ENCODE peak calls at places on chromosomes 13 and 19, in seven cellular contexts. One of them, this sample, is unnamed.

GRCh38 chr13:24709186-24709913 is 29.1 kb downstream of the ATP12A start:
- DNase-seq in GM12864: no peak
- DNase-seq in AG04449: no peak
- DNase-seq in heart left ventricle: no peak
- DNase-seq in mucosa of descending colon: no peak
- DNase-seq in astrocyte: no peak
- DNase-seq in colonic mucosa: no peak
- DNase-seq in this sample: no peak

GRCh38 chr13:112690242-112690943 is 555 bp downstream of the ATP11A start:
- DNase-seq in heart left ventricle: peak
- DNase-seq in mucosa of descending colon: peak
- DNase-seq in colonic mucosa: peak
- DNase-seq in GM12864: no peak
- DNase-seq in astrocyte: peak
- DNase-seq in AG04449: no peak
- DNase-seq in this sample: no peak

GRCh38 chr13:27171244-27171829 is at the start of gene USP12:
- DNase-seq in mucosa of descending colon: peak
- DNase-seq in astrocyte: no peak
- DNase-seq in GM12864: no peak
- DNase-seq in AG04449: no peak
- DNase-seq in heart left ventricle: peak
- DNase-seq in colonic mucosa: no peak
- DNase-seq in this sample: no peak

GRCh38 chr19:58555920-58556632 is 1.2 kb upstream of the CHMP2A start:
- DNase-seq in GM12864: no peak
- DNase-seq in heart left ventricle: peak
- DNase-seq in mucosa of descending colon: peak
- DNase-seq in astrocyte: no peak
- DNase-seq in AG04449: no peak
- DNase-seq in colonic mucosa: peak
- DNase-seq in this sample: no peak

GRCh38 chr13:20518652-20519051 is 7.0 kb downstream of the CRYL1 start:
- DNase-seq in astrocyte: no peak
- DNase-seq in heart left ventricle: no peak
- DNase-seq in GM12864: no peak
- DNase-seq in colonic mucosa: no peak
- DNase-seq in mucosa of descending colon: no peak
- DNase-seq in AG04449: no peak
- DNase-seq in this sample: no peak

GRCh38 chr19:17966497-17967257 is at the start of gene KCNN1:
- DNase-seq in astrocyte: no peak
- DNase-seq in AG04449: no peak
- DNase-seq in GM12864: no peak
- DNase-seq in mucosa of descending colon: no peak
- DNase-seq in colonic mucosa: no peak
- DNase-seq in heart left ventricle: no peak
- DNase-seq in this sample: no peak

GRCh38 chr13:27533155-27533643 is 82.8 kb upstream of the MTIF3 start:
- DNase-seq in astrocyte: peak
- DNase-seq in mucosa of descending colon: peak
- DNase-seq in AG04449: no peak
- DNase-seq in colonic mucosa: peak
- DNase-seq in GM12864: no peak
- DNase-seq in heart left ventricle: peak
- DNase-seq in this sample: no peak

GRCh38 chr19:35533822-35534521 is 716 bp downstream of the GAPDHS start:
- DNase-seq in colonic mucosa: no peak
- DNase-seq in AG04449: no peak
- DNase-seq in GM12864: no peak
- DNase-seq in astrocyte: no peak
- DNase-seq in heart left ventricle: peak
- DNase-seq in mucosa of descending colon: peak
- DNase-seq in this sample: no peak

GRCh38 chr13:50081106-50081898 is 66.1 kb downstream of the KCNRG start:
- DNase-seq in colonic mucosa: peak
- DNase-seq in mucosa of descending colon: peak
- DNase-seq in astrocyte: no peak
- DNase-seq in heart left ventricle: peak
- DNase-seq in GM12864: no peak
- DNase-seq in AG04449: no peak
- DNase-seq in this sample: no peak

GRCh38 chr19:51514866-51515481 is 13.4 kb upstream of the SIGLEC12 start:
- DNase-seq in colonic mucosa: no peak
- DNase-seq in GM12864: peak
- DNase-seq in AG04449: peak
- DNase-seq in mucosa of descending colon: no peak
- DNase-seq in heart left ventricle: no peak
- DNase-seq in astrocyte: peak
- DNase-seq in this sample: peak

GRCh38 chr19:3572855-3573161 is at the start of gene HMG20B:
- DNase-seq in AG04449: no peak
- DNase-seq in heart left ventricle: no peak
- DNase-seq in astrocyte: no peak
- DNase-seq in colonic mucosa: no peak
- DNase-seq in GM12864: no peak
- DNase-seq in mucosa of descending colon: no peak
- DNase-seq in this sample: no peak

GRCh38 chr13:34174671-34175145 is 356.8 kb downstream of the RFC3 start:
- DNase-seq in colonic mucosa: no peak
- DNase-seq in mucosa of descending colon: no peak
- DNase-seq in heart left ventricle: no peak
- DNase-seq in astrocyte: no peak
- DNase-seq in AG04449: peak
- DNase-seq in GM12864: no peak
- DNase-seq in this sample: no peak

GRCh38 chr13:30292325-30292724 is 15.0 kb downstream of the KATNAL1 start:
- DNase-seq in AG04449: no peak
- DNase-seq in astrocyte: no peak
- DNase-seq in colonic mucosa: no peak
- DNase-seq in GM12864: no peak
- DNase-seq in mucosa of descending colon: no peak
- DNase-seq in heart left ventricle: no peak
- DNase-seq in this sample: no peak

GRCh38 chr13:89748716-89749115 is 1598.8 kb upstream of the MIR17HG start:
- DNase-seq in AG04449: no peak
- DNase-seq in colonic mucosa: no peak
- DNase-seq in heart left ventricle: no peak
- DNase-seq in GM12864: no peak
- DNase-seq in mucosa of descending colon: no peak
- DNase-seq in astrocyte: peak
- DNase-seq in this sample: no peak

GRCh38 chr19:51978882-51979281 is 7.8 kb downstream of the ZNF350 start:
- DNase-seq in AG04449: no peak
- DNase-seq in heart left ventricle: no peak
- DNase-seq in astrocyte: no peak
- DNase-seq in colonic mucosa: no peak
- DNase-seq in mucosa of descending colon: no peak
- DNase-seq in GM12864: no peak
- DNase-seq in this sample: no peak

GRCh38 chr19:11659612-11660011 is 62.3 kb downstream of the ZNF627 start:
- DNase-seq in mucosa of descending colon: no peak
- DNase-seq in heart left ventricle: no peak
- DNase-seq in GM12864: no peak
- DNase-seq in AG04449: no peak
- DNase-seq in colonic mucosa: no peak
- DNase-seq in astrocyte: no peak
- DNase-seq in this sample: no peak

GRCh38 chr13:47990427-47990826 is 10.6 kb downstream of the SUCLA2 start:
- DNase-seq in mucosa of descending colon: no peak
- DNase-seq in AG04449: no peak
- DNase-seq in colonic mucosa: no peak
- DNase-seq in GM12864: no peak
- DNase-seq in heart left ventricle: no peak
- DNase-seq in astrocyte: no peak
- DNase-seq in this sample: no peak

GRCh38 chr19:42540071-42540553 is 11.8 kb upstream of the CEACAM1 start:
- DNase-seq in astrocyte: no peak
- DNase-seq in heart left ventricle: no peak
- DNase-seq in GM12864: no peak
- DNase-seq in AG04449: no peak
- DNase-seq in colonic mucosa: no peak
- DNase-seq in mucosa of descending colon: no peak
- DNase-seq in this sample: no peak
- H3K4me3 ChIP-seq in astrocyte: no peak
- H3K4me3 ChIP-seq in heart left ventricle: no peak
- H3K4me3 ChIP-seq in GM12864: no peak
- H3K4me3 ChIP-seq in AG04449: no peak
- H3K4me3 ChIP-seq in colonic mucosa: no peak
- H3K4me3 ChIP-seq in mucosa of descending colon: no peak
- H3K4me3 ChIP-seq in this sample: no peak

GRCh38 chr19:41994521-41994971 is 516 bp upstream of the ATP1A3 start:
- DNase-seq in AG04449: no peak
- DNase-seq in mucosa of descending colon: no peak
- DNase-seq in colonic mucosa: no peak
- DNase-seq in astrocyte: no peak
- DNase-seq in heart left ventricle: no peak
- DNase-seq in GM12864: no peak
- DNase-seq in this sample: no peak
- TF ChIP-seq CTCF in AG04449: no peak
- TF ChIP-seq CTCF in mucosa of descending colon: no peak
- TF ChIP-seq CTCF in colonic mucosa: no peak
- TF ChIP-seq CTCF in astrocyte: no peak
- TF ChIP-seq CTCF in heart left ventricle: no peak
- TF ChIP-seq CTCF in GM12864: no peak
- TF ChIP-seq CTCF in this sample: no peak

GRCh38 chr13:111202745-111203144 is 87.6 kb downstream of the ARHGEF7 start:
- DNase-seq in colonic mucosa: no peak
- DNase-seq in heart left ventricle: no peak
- DNase-seq in AG04449: peak
- DNase-seq in astrocyte: peak
- DNase-seq in mucosa of descending colon: no peak
- DNase-seq in GM12864: no peak
- DNase-seq in this sample: peak
- H3K4me3 ChIP-seq in colonic mucosa: no peak
- H3K4me3 ChIP-seq in heart left ventricle: no peak
- H3K4me3 ChIP-seq in AG04449: no peak
- H3K4me3 ChIP-seq in astrocyte: peak
- H3K4me3 ChIP-seq in mucosa of descending colon: no peak
- H3K4me3 ChIP-seq in GM12864: no peak
- H3K4me3 ChIP-seq in this sample: peak

GRCh38 chr19:30093966-30094770 is 152.1 kb downstream of the URI1 start:
- DNase-seq in AG04449: no peak
- DNase-seq in heart left ventricle: no peak
- DNase-seq in GM12864: no peak
- DNase-seq in mucosa of descending colon: no peak
- DNase-seq in colonic mucosa: no peak
- DNase-seq in astrocyte: no peak
- DNase-seq in this sample: no peak
- TF ChIP-seq CTCF in AG04449: no peak
- TF ChIP-seq CTCF in heart left ventricle: no peak
- TF ChIP-seq CTCF in GM12864: no peak
- TF ChIP-seq CTCF in mucosa of descending colon: no peak
- TF ChIP-seq CTCF in colonic mucosa: no peak
- TF ChIP-seq CTCF in astrocyte: no peak
- TF ChIP-seq CTCF in this sample: no peak

GRCh38 chr19:2270157-2270571 is 11.8 kb downstream of the PEAK3 start:
- DNase-seq in astrocyte: no peak
- DNase-seq in heart left ventricle: peak
- DNase-seq in AG04449: no peak
- DNase-seq in mucosa of descending colon: peak
- DNase-seq in colonic mucosa: peak
- DNase-seq in GM12864: no peak
- DNase-seq in this sample: no peak

GRCh38 chr19:2268861-2269243 is 12.6 kb upstream of the JSRP1 start:
- DNase-seq in AG04449: no peak
- DNase-seq in astrocyte: no peak
- DNase-seq in colonic mucosa: no peak
- DNase-seq in mucosa of descending colon: no peak
- DNase-seq in GM12864: no peak
- DNase-seq in heart left ventricle: no peak
- DNase-seq in this sample: no peak

GRCh38 chr19:2270572-2271515 is 11.1 kb downstream of the PEAK3 start:
- DNase-seq in GM12864: no peak
- DNase-seq in AG04449: no peak
- DNase-seq in colonic mucosa: peak
- DNase-seq in heart left ventricle: peak
- DNase-seq in mucosa of descending colon: peak
- DNase-seq in astrocyte: peak
- DNase-seq in this sample: no peak

GRCh38 chr19:2268480-2268830 is 12.2 kb upstream of the JSRP1 start:
- DNase-seq in mucosa of descending colon: no peak
- DNase-seq in colonic mucosa: no peak
- DNase-seq in AG04449: no peak
- DNase-seq in heart left ventricle: no peak
- DNase-seq in astrocyte: no peak
- DNase-seq in GM12864: no peak
- DNase-seq in this sample: no peak

DNA sequence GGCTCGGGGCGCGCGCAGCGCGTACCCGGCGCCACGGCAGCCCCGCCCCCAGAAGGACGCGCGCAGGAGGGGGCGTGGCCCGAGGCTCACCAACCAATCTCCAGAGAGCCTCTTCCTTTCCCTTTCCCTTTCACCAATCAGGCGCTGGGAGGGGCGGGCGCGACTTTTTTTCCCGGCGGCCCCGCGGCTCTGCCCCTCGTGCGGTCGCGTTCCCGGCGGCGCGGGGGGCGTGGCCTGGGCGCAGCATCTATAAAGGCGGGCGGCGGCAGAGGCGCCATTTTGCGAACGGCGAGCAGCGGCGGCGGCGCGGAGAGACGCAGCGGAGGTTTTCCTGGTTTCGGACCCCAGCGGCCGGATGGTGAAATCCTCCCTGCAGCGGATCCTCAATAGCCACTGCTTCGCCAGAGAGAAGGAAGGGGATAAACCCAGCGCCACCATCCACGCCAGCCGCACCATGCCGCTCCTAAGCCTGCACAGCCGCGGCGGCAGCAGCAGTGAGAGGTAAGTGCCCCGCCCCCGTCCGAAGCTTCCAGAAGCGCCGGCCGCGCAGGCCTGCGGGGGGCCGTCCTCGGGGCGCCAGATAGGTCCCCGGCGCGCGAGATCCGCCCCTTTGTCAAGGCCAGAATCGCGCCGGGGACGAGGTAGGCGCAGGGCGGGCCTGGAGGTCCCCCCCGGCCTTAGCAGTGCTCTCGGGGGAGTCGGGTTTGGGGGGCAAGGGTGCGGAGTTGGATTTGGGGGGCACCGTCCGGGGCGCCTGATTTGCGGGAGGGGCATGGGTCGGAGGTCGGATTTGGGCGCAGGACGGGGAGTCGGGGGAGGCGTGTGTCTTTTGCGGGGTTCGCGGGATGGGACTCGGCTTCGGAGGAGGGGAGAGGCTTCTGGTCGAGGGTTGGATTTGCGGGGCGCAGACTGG is 12.5 kb downstream of the PEAK3 start:
- DNase-seq in GM12864: peak
- DNase-seq in mucosa of descending colon: peak
- DNase-seq in AG04449: peak
- DNase-seq in astrocyte: peak
- DNase-seq in heart left ventricle: peak
- DNase-seq in colonic mucosa: peak
- DNase-seq in this sample: peak
- H3K4me3 ChIP-seq in GM12864: peak
- H3K4me3 ChIP-seq in mucosa of descending colon: peak
- H3K4me3 ChIP-seq in AG04449: peak
- H3K4me3 ChIP-seq in astrocyte: peak
- H3K4me3 ChIP-seq in heart left ventricle: peak
- H3K4me3 ChIP-seq in colonic mucosa: peak
- H3K4me3 ChIP-seq in this sample: peak

GRCh38 chr19:7494416-7495098 is 5.7 kb upstream of the PEX11G start:
- DNase-seq in AG04449: no peak
- DNase-seq in GM12864: no peak
- DNase-seq in heart left ventricle: peak
- DNase-seq in astrocyte: no peak
- DNase-seq in colonic mucosa: peak
- DNase-seq in mucosa of descending colon: no peak
- DNase-seq in this sample: no peak
- TF ChIP-seq CTCF in AG04449: no peak
- TF ChIP-seq CTCF in GM12864: no peak
- TF ChIP-seq CTCF in heart left ventricle: peak
- TF ChIP-seq CTCF in astrocyte: no peak
- TF ChIP-seq CTCF in colonic mucosa: no peak
- TF ChIP-seq CTCF in mucosa of descending colon: no peak
- TF ChIP-seq CTCF in this sample: no peak